ENCODE peak calls at places on chromosomes 12 and 14, in eight cellular contexts. J is neural progenitor cell, I is testis, Y is lower lobe of right lung, T is coronary artery, H is sigmoid colon, R is stomach, L is fibroblast of lung. X is an unnamed sample.

GRCh38 chr12:67559751-67560150 is 88.8 kb upstream of the DYRK2 start:
- DNase-seq in H (no peak), T (no peak), J (no peak), L (no peak), I (no peak), Y (no peak), R (no peak), X (no peak)

GRCh38 chr14:91352696-91353692 is 64.6 kb downstream of the CCDC88C start:
- DNase-seq in Y (no peak), L (no peak), R (no peak), T (no peak), I (no peak), J (peak), H (no peak), X (no peak)

GRCh38 chr12:54259194-54260011 is 20.5 kb downstream of the CBX5 start:
- DNase-seq in T (peak), J (peak), L (peak), R (peak), H (peak), I (peak), Y (peak), X (peak)

GRCh38 chr14:102292446-102292845 is 12.5 kb downstream of the MOK start:
- DNase-seq in J (no peak), L (no peak), Y (no peak), H (no peak), I (no peak), T (no peak), R (no peak), X (no peak)

GRCh38 chr14:92122351-92122677 is 545 bp downstream of the CPSF2 start:
- DNase-seq in Y (no peak), L (peak), R (no peak), I (no peak), H (no peak), T (no peak), J (peak), X (no peak)

GRCh38 chr14:101230161-101230850 is 326.8 kb upstream of the RTL1 start:
- DNase-seq in L (no peak), H (no peak), I (peak), R (no peak), T (peak), J (no peak), Y (no peak), X (no peak)

GRCh38 chr12:131448254-131448795 is 262.6 kb upstream of the SFSWAP start:
- DNase-seq in T (no peak), R (peak), H (no peak), Y (no peak), I (peak), L (no peak), J (no peak), X (no peak)

GRCh38 chr14:54606178-54606577 is 39.2 kb downstream of the SAMD4A start:
- DNase-seq in I (peak), H (no peak), T (no peak), Y (peak), R (no peak), J (peak), L (peak), X (no peak)

GRCh38 chr12:116559330-116560080 is at the start of gene MAP1LC3B2:
- DNase-seq in J (peak), H (peak), Y (peak), L (peak), R (peak), I (peak), T (no peak), X (peak)

GRCh38 chr14:72292689-72293024 is 360.4 kb downstream of the RGS6 start:
- DNase-seq in J (no peak), T (no peak), Y (no peak), L (no peak), H (no peak), R (no peak), I (peak), X (no peak)

GRCh38 chr12:2642896-2643425 is 151.8 kb upstream of the FKBP4 start:
- DNase-seq in R (no peak), L (no peak), J (no peak), H (peak), T (peak), Y (no peak), I (no peak), X (no peak)

GRCh38 chr12:115203661-115204060 is 519.7 kb upstream of the TBX3 start:
- DNase-seq in L (peak), I (no peak), Y (no peak), J (no peak), R (no peak), H (no peak), T (no peak), X (no peak)

GRCh38 chr12:121283388-121283787 is 13.1 kb downstream of the CAMKK2 start:
- DNase-seq in J (no peak), I (no peak), R (no peak), H (no peak), Y (no peak), L (no peak), T (no peak), X (peak)

GRCh38 chr12:54398995-54399793 is 14.7 kb upstream of the ZNF385A start:
- DNase-seq in R (peak), L (peak), H (peak), Y (peak), J (peak), I (peak), T (peak), X (peak)

GRCh38 chr14:96624661-96625435 is 122.7 kb downstream of the PAPOLA start:
- DNase-seq in Y (no peak), I (no peak), H (no peak), L (no peak), T (no peak), R (no peak), J (peak), X (no peak)

GRCh38 chr12:101671157-101671791 is 26.2 kb upstream of the CHPT1 start:
- DNase-seq in H (no peak), T (no peak), R (peak), I (no peak), Y (peak), L (no peak), J (no peak), X (no peak)

GRCh38 chr14:76497550-76498484 is 121.9 kb downstream of the ESRRB start:
- DNase-seq in Y (no peak), H (peak), L (no peak), R (no peak), J (peak), I (no peak), T (no peak), X (no peak)

GRCh38 chr12:112577473-112578334 is 159.0 kb downstream of the PTPN11 start:
- DNase-seq in I (no peak), Y (no peak), R (no peak), H (no peak), T (no peak), J (peak), L (no peak), X (no peak)

GRCh38 chr12:102596016-102596415 is 115.7 kb upstream of the IGF1 start:
- DNase-seq in Y (no peak), R (no peak), H (no peak), I (no peak), T (no peak), J (no peak), L (no peak), X (no peak)

GRCh38 chr12:56449622-56449984 is 377 bp upstream of the TIMELESS start:
- DNase-seq in H (no peak), Y (no peak), T (no peak), R (no peak), J (no peak), L (no peak), I (no peak), X (no peak)

GRCh38 chr14:61332658-61333029 is 11.3 kb downstream of the PRKCH start:
- DNase-seq in H (no peak), I (no peak), T (no peak), J (no peak), Y (no peak), R (no peak), L (no peak), X (no peak)

DNA sequence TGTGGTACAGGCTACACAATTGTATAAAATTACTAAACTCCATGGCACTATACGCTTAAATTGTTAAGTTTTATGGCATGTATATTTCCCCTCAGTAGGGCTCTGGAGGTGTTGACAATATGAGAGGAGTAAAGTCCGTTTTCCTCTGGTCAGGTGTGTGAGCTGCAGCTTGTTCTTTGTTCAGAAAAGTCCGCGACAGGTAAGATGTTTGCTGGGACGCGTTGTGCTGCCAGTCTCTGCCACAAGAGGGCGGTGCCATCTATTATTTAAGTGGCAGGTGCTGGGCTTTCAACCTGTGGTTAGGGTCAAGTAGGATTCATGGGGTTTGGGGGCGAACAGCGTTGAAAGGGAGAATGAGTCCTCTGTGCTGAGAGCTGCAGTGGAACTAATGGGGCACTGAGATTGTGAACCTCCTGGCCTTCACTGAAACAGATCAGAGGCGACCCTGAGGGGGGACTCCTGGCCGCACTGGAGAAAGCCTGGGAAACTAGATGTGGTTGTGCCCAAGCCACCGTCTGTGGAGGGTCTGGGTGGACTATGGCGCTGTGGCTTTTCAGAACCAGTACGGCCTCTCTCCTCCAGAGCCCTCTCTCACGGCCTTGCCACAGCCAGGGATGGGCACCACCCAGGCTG is 179.0 kb downstream of the SLC15A4 start:
- DNase-seq in L (no peak), J (peak), Y (no peak), T (no peak), H (no peak), I (peak), R (peak), X (peak)
- TF ChIP-seq CTCF in L (no peak), J (peak), Y (peak), T (no peak), H (peak), I (peak), R (no peak), X (peak)

DNA sequence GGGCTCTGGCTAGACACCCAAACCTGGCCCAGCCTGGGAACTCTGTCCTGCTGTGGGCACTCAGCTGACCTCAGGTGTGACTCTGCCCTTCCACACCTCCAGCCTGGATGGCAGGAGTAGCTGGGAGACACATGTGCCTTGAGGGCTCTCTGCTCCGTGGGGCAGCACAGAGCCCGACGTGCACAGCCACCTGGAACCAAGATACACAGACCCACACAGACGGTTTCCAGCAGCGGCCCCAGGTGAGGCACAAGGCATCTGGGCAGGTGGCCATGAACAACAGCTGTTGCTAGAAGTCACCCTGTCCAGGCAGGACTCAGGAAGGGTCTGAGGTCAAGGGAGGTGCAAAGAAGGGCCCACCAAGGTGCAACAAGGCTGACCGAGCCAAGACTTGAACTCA is 5.9 kb downstream of the DEGS2 start:
- DNase-seq in J (no peak), H (no peak), I (no peak), L (no peak), T (no peak), R (no peak), Y (no peak), X (no peak)
- H3K27ac ChIP-seq in J (no peak), H (no peak), I (no peak), L (no peak), T (no peak), R (no peak), Y (no peak), X (no peak)

GRCh38 chr12:27253347-27253746 is 9.3 kb downstream of the STK38L start:
- DNase-seq in R (no peak), H (no peak), Y (no peak), J (no peak), I (no peak), T (no peak), L (no peak), X (no peak)
- H3K4me3 ChIP-seq in R (no peak), H (no peak), Y (no peak), J (no peak), I (no peak), T (peak), L (no peak), X (no peak)

GRCh38 chr12:81123611-81124010 is 45.7 kb downstream of the ACSS3 start:
- DNase-seq in H (no peak), R (no peak), L (no peak), T (no peak), I (no peak), J (no peak), Y (no peak), X (no peak)

GRCh38 chr12:81125691-81126090 is 47.8 kb downstream of the ACSS3 start:
- DNase-seq in I (no peak), L (no peak), H (no peak), J (no peak), T (no peak), R (no peak), Y (no peak), X (no peak)

DNA sequence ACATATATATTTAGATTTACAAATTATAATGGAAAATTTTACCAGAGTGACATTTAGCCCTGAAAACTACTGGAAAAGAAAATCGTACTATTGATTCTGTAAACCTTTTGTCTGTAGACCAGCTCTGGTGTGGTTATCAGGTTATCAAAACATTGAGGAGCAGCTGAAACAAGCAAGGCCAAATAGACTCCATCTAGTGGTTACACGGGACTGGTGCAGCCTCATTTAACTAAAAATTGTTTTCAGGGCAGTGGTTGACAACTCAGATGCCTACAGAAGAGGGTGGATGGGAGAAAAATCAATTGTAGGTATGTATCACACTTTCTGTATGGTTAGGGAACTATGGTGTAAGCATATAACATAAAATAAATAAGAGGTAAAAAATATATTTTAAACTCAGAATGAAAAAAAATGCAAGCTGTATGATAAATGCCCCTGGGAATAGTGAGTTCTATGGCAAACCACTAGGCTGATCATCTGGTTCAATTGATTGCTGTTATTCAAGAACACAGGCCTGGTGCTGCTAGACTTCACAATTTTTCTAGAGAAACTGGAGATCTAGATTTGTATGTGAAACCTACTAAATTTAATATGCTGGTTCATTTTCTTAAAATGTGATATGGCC is 51.2 kb downstream of the ACSS3 start:
- DNase-seq in R (no peak), J (peak), I (peak), Y (no peak), T (no peak), H (no peak), L (peak), X (no peak)
- TF ChIP-seq CTCF in R (no peak), J (peak), I (peak), Y (peak), T (peak), H (peak), L (peak), X (peak)

GRCh38 chr12:104748790-104749189 is 209.3 kb downstream of the SLC41A2 start:
- DNase-seq in J (no peak), R (no peak), L (peak), H (peak), I (no peak), Y (no peak), T (no peak), X (peak)

GRCh38 chr12:104751594-104751993 is 206.5 kb downstream of the SLC41A2 start:
- DNase-seq in L (no peak), R (no peak), I (no peak), J (no peak), T (no peak), H (no peak), Y (no peak), X (no peak)

GRCh38 chr12:104749555-104749954 is 208.5 kb downstream of the SLC41A2 start:
- DNase-seq in R (no peak), I (no peak), L (no peak), J (no peak), Y (no peak), H (no peak), T (no peak), X (no peak)

GRCh38 chr12:104751024-104751570 is 207.0 kb downstream of the SLC41A2 start:
- DNase-seq in R (no peak), L (no peak), H (no peak), T (no peak), Y (no peak), J (peak), I (no peak), X (no peak)

DNA sequence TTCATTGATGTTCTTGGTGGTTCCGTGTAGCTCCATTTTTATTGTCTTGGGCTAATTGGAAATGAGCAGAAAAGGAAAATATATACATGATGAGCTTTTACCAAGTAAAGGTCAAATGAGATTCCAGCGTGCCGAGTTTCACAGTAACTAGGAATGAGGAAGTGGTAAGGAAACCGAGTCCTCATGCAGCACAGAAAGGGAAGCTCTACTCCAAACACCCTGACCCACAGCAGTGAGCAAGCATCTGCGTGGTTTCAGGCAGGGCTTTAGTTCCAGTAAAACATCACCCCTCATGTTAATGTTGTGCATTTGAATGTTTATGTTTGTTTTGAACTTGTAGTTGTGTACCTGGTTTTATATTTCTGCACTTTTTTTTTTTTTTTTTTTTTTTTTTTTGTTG is 208.0 kb downstream of the SLC41A2 start:
- DNase-seq in R (no peak), T (no peak), I (no peak), H (no peak), J (no peak), L (peak), Y (peak), X (no peak)
- H3K27ac ChIP-seq in R (no peak), T (no peak), I (no peak), H (no peak), J (no peak), L (no peak), Y (no peak), X (no peak)

GRCh38 chr12:51345681-51346080 is 798 bp downstream of the CELA1 start:
- DNase-seq in T (no peak), L (peak), R (no peak), J (no peak), H (no peak), I (no peak), Y (no peak), X (no peak)
- H3K4me3 ChIP-seq in T (no peak), L (no peak), R (no peak), J (no peak), H (no peak), I (no peak), Y (no peak), X (no peak)

GRCh38 chr14:89391556-89391955 is 25.5 kb downstream of the FOXN3 start:
- DNase-seq in L (no peak), H (peak), Y (no peak), J (no peak), R (no peak), T (no peak), I (no peak), X (no peak)

GRCh38 chr14:89386214-89386886 is 30.7 kb downstream of the FOXN3 start:
- DNase-seq in J (no peak), R (no peak), Y (no peak), I (peak), H (peak), T (peak), L (peak), X (no peak)

GRCh38 chr14:89391123-89391522 is 25.9 kb downstream of the FOXN3 start:
- DNase-seq in J (no peak), I (no peak), R (no peak), Y (no peak), T (no peak), L (peak), H (peak), X (no peak)

GRCh38 chr14:89387922-89388685 is 28.9 kb downstream of the FOXN3 start:
- DNase-seq in J (no peak), H (no peak), Y (no peak), L (no peak), I (no peak), R (no peak), T (peak), X (no peak)

DNA sequence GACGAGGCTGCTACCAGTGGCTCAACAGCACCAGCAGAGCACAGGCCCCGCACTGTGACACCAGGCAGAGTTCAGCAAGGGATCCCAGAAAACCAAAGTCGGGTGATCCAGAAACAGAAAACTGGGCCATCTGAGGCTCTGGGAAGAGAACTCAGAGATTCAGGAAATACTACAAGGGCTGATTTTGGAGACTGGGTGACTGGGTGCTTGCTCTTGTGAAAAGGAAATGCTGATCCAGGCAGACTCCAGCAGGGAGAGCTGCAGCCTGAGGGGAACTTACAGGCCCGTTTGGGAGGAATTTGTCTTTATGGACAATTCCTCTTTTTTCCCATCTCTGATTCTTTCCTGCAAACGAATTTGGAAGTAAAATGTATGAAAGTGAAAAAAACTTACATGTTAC is 28.2 kb downstream of the FOXN3 start:
- DNase-seq in L (no peak), J (peak), H (peak), T (no peak), R (no peak), I (no peak), Y (no peak), X (no peak)
- TF ChIP-seq CTCF in L (peak), J (peak), H (no peak), T (no peak), R (no peak), I (no peak), Y (peak), X (no peak)

DNA sequence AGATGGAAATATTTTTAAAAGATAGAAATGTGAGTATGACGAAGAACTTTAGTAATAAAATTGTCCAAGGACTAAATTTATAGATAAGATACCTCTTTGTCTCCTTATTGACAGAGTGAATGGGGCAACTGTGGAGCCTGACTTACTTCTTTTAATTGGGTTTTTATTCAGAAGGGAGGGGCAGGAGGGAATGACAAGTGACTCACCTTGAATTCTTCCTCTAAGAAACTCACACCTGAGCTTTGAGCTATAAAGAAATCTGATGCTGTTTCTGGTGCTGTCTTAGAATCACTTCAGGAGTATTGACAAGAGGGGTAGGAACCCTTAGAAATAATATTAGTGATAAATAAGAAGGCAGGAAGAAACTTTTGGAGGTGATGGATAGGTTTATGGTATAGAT is 951 bp downstream of the NR1H4 start:
- DNase-seq in I (no peak), L (no peak), J (no peak), H (no peak), Y (no peak), R (no peak), T (no peak), X (no peak)
- H3K27ac ChIP-seq in I (no peak), L (no peak), J (no peak), H (no peak), Y (no peak), R (no peak), T (no peak), X (peak)

GRCh38 chr14:24092110-24092959 is 1.8 kb upstream of the PCK2 start:
- DNase-seq in T (no peak), L (no peak), H (no peak), I (no peak), Y (no peak), J (no peak), R (peak), X (no peak)
- H3K4me3 ChIP-seq in T (no peak), L (no peak), H (no peak), I (no peak), Y (no peak), J (no peak), R (no peak), X (no peak)

GRCh38 chr12:30002677-30003076 is 218.9 kb upstream of the TMTC1 start:
- DNase-seq in L (no peak), R (no peak), Y (no peak), T (no peak), J (no peak), I (no peak), H (no peak), X (no peak)
- TF ChIP-seq CTCF in L (no peak), R (no peak), Y (no peak), T (no peak), J (no peak), I (no peak), H (no peak), X (no peak)